ENCODE peak calls at places on chromosomes 4 and X, in six cellular contexts. D is hippocampal formation, L is NCI-H187, H is hepatocyte, P is body of pancreas, R is NCI-H748 treated with DMSO at 0.1 percent for 48 hours. Y is an unnamed sample.

GRCh38 chr4:101259876-101260275 is 87.5 kb downstream of the PPP3CA start:
- DNase-seq in D (no peak), L (no peak), H (no peak), P (no peak), R (no peak), Y (no peak)

GRCh38 chr4:133156556-133156955 is 7.5 kb downstream of the PCDH10 start:
- DNase-seq in D (peak; percentile 60), L (no peak), H (no peak), P (no peak), R (no peak), Y (no peak)

GRCh38 chrX:24301806-24302205 is 12.1 kb downstream of the SUPT20HL2 start:
- DNase-seq in D (no peak), L (no peak), H (no peak), P (no peak), R (no peak), Y (no peak)

GRCh38 chrX:2898861-2899512 is 30.2 kb downstream of the ARSD start:
- DNase-seq in D (no peak), L (no peak), H (peak; percentile 72), P (peak; percentile 50), R (no peak), Y (peak; percentile 41)

GRCh38 chr4:186096681-186097080 is 7.8 kb upstream of the FAM149A start:
- DNase-seq in D (no peak), L (no peak), H (no peak), P (no peak), R (no peak), Y (no peak)

GRCh38 chrX:46444011-46444410 is 101.2 kb downstream of the ZNF674 start:
- DNase-seq in D (no peak), L (no peak), H (peak; percentile 46), P (no peak), R (no peak), Y (peak; percentile 29)

GRCh38 chr4:18882468-18882867 is 860.9 kb upstream of the LCORL start:
- DNase-seq in D (no peak), L (no peak), H (peak; percentile 8), P (no peak), R (no peak), Y (no peak)

GRCh38 chr4:156113138-156113537 is 159.5 kb upstream of the CTSO start:
- DNase-seq in D (no peak), L (no peak), H (no peak), P (no peak), R (no peak), Y (no peak)

GRCh38 chr4:8376361-8377102 is 64.0 kb downstream of the ACOX3 start:
- DNase-seq in D (no peak), L (no peak), H (no peak), P (no peak), R (no peak), Y (no peak)

GRCh38 chrX:51192104-51192503 is 140.5 kb upstream of the NUDT10 start:
- DNase-seq in D (no peak), L (no peak), H (no peak), P (no peak), R (no peak), Y (no peak)

GRCh38 chr4:81446634-81447033 is 25.1 kb downstream of the RASGEF1B start:
- DNase-seq in D (no peak), L (no peak), H (no peak), P (no peak), R (no peak), Y (no peak)

GRCh38 chrX:135421932-135422809 is at the start of gene SMIM10L2A:
- DNase-seq in D (no peak), L (no peak), H (no peak), P (no peak), R (no peak), Y (no peak)

GRCh38 chrX:150198776-150199175 is 164.3 kb upstream of the MAMLD1 start:
- DNase-seq in D (no peak), L (peak; percentile 27), H (no peak), P (no peak), R (no peak), Y (no peak)

GRCh38 chrX:154025230-154025629 is 5.5 kb upstream of the IRAK1 start:
- DNase-seq in D (no peak), L (no peak), H (no peak), P (no peak), R (no peak), Y (no peak)

GRCh38 chrX:2872937-2873336 is 44.2 kb downstream of the GYG2 start:
- DNase-seq in D (no peak), L (no peak), H (no peak), P (no peak), R (no peak), Y (no peak)

GRCh38 chrX:153638436-153639176 is 8.4 kb upstream of the DUSP9 start:
- DNase-seq in D (no peak), L (no peak), H (peak; percentile 8), P (no peak), R (no peak), Y (no peak)

GRCh38 chr4:15653864-15654391 is 1.2 kb downstream of the FBXL5 start:
- DNase-seq in D (peak; percentile 69), L (no peak), H (peak; percentile 21), P (no peak), R (peak; percentile 22), Y (peak; percentile 19)

GRCh38 chr4:150960818-150961217 is 54.3 kb downstream of the LRBA start:
- DNase-seq in D (no peak), L (no peak), H (peak; percentile 23), P (no peak), R (no peak), Y (no peak)

GRCh38 chr4:177349191-177349590 is 39.5 kb downstream of the NEIL3 start:
- DNase-seq in D (no peak), L (no peak), H (no peak), P (no peak), R (no peak), Y (no peak)

GRCh38 chr4:85677286-85677685 is 202.3 kb downstream of the ARHGAP24 start:
- DNase-seq in D (no peak), L (no peak), H (no peak), P (no peak), R (no peak), Y (no peak)

GRCh38 chrX:82208976-82209375 is 1007.1 kb downstream of the SH3BGRL start:
- DNase-seq in D (no peak), L (no peak), H (no peak), P (no peak), R (peak; percentile 78), Y (no peak)

GRCh38 chr4:100391913-100392312 is 125.9 kb downstream of the EMCN start:
- DNase-seq in D (no peak), L (no peak), H (no peak), P (no peak), R (no peak), Y (no peak)